ENCODE peak calls at places on chromosomes 5 and 9, in seven cellular contexts. E is activated T-helper 1 cell treated with anti-CD3 and anti-CD28 coated beads, Interleukin-2, amount 50 U/mL, for 16 hours; R is posterior cingulate gyrus; K is CD8-positive, alpha-beta T cell; V is SJSA1; Y is stimulated activated CD4-positive, alpha-beta T cell treated with anti-CD3 and anti-CD28 coated beads, Interleukin-15, amount 100 ng/mL, for 24 hours; H is GM12865. O is an unnamed sample.

GRCh38 chr5:153827407-153827806 is 211.3 kb downstream of the FAM114A2 start:
- DNase-seq in V (no peak), Y (no peak), R (peak), H (no peak), K (no peak), E (no peak), O (no peak)

GRCh38 chr5:109164001-109164400 is 245.8 kb downstream of the PJA2 start:
- DNase-seq in R (no peak), V (no peak), K (no peak), E (no peak), Y (no peak), H (peak), O (no peak)

GRCh38 chr5:153559926-153560325 is 69.5 kb downstream of the GRIA1 start:
- DNase-seq in R (no peak), Y (no peak), K (no peak), E (no peak), V (peak), H (no peak), O (no peak)

GRCh38 chr5:55763736-55764420 is 26.0 kb downstream of the DDX4 start:
- DNase-seq in H (peak), R (no peak), E (no peak), Y (no peak), K (no peak), V (no peak), O (no peak)

GRCh38 chr5:177957241-177957640 is 38.8 kb downstream of the PROP1 start:
- DNase-seq in E (no peak), Y (no peak), H (no peak), V (no peak), R (no peak), K (no peak), O (no peak)

GRCh38 chr5:67855523-67855922 is 360.0 kb upstream of the PIK3R1 start:
- DNase-seq in E (no peak), V (no peak), K (no peak), Y (no peak), R (no peak), H (peak), O (no peak)

GRCh38 chr5:168433982-168434381 is 52.3 kb upstream of the RARS1 start:
- DNase-seq in R (peak), K (no peak), V (no peak), Y (no peak), H (no peak), E (no peak), O (peak)

GRCh38 chr5:95759005-95759404 is 27.9 kb downstream of the RHOBTB3 start:
- DNase-seq in V (no peak), R (no peak), E (no peak), H (no peak), K (no peak), Y (no peak), O (no peak)

GRCh38 chr9:120913673-120914266 is 12.8 kb downstream of the TRAF1 start:
- DNase-seq in V (no peak), K (no peak), Y (peak), H (no peak), R (no peak), E (no peak), O (no peak)

GRCh38 chr5:150764530-150764929 is 5.7 kb upstream of the DCTN4 start:
- DNase-seq in H (no peak), Y (no peak), R (no peak), E (no peak), K (no peak), V (no peak), O (no peak)

GRCh38 chr5:179696605-179697004 is 2.2 kb upstream of the CANX start:
- DNase-seq in K (no peak), V (no peak), H (peak), E (no peak), Y (no peak), R (no peak), O (no peak)

GRCh38 chr9:121984726-121985402 is 108.2 kb downstream of the TTLL11 start:
- DNase-seq in E (no peak), V (no peak), H (no peak), K (no peak), Y (no peak), R (no peak), O (no peak)

GRCh38 chr9:112784020-112784788 is 33.6 kb downstream of the SNX30 start:
- DNase-seq in E (no peak), Y (no peak), R (no peak), H (no peak), V (no peak), K (no peak), O (no peak)

GRCh38 chr9:96660693-96661248 is 5.7 kb upstream of the PRXL2C start:
- DNase-seq in K (no peak), H (peak), R (no peak), E (no peak), V (no peak), Y (no peak), O (no peak)

GRCh38 chr5:126988021-126988569 is 42.3 kb downstream of the MARCHF3 start:
- DNase-seq in H (peak), R (no peak), E (no peak), Y (peak), V (no peak), K (no peak), O (no peak)

GRCh38 chr5:26482817-26483375 is 555.5 kb downstream of the CDH9 start:
- DNase-seq in K (no peak), R (peak), Y (no peak), E (no peak), H (peak), V (no peak), O (peak)

GRCh38 chr9:126806336-126806735 is 1.5 kb downstream of the ZBTB43 start:
- DNase-seq in K (no peak), Y (no peak), V (no peak), E (no peak), H (no peak), R (no peak), O (no peak)

GRCh38 chr5:168765220-168766037 is 186.3 kb upstream of the PANK3 start:
- DNase-seq in V (peak), H (no peak), K (no peak), E (no peak), Y (no peak), R (no peak), O (no peak)

GRCh38 chr5:149024477-149024876 is 38.4 kb downstream of the SH3TC2 start:
- DNase-seq in Y (no peak), E (no peak), H (no peak), K (no peak), R (no peak), V (no peak), O (no peak)

GRCh38 chr9:16970321-16970720 is 99.9 kb upstream of the BNC2 start:
- DNase-seq in Y (no peak), R (no peak), V (no peak), E (no peak), H (no peak), K (no peak), O (no peak)

GRCh38 chr9:7762600-7762999 is 37.0 kb downstream of the DMAC1 start:
- DNase-seq in K (no peak), Y (no peak), R (no peak), E (no peak), V (no peak), H (no peak), O (no peak)

GRCh38 chr5:169768416-169768815 is 131.3 kb downstream of the DOCK2 start:
- DNase-seq in K (no peak), H (no peak), R (no peak), Y (no peak), E (no peak), V (no peak), O (no peak)

GRCh38 chr9:15961217-15961616 is 408.4 kb downstream of the CCDC171 start:
- DNase-seq in K (no peak), V (no peak), E (no peak), H (no peak), Y (no peak), R (no peak), O (no peak)

GRCh38 chr5:142296914-142297417 is 27.9 kb downstream of the SPRY4 start:
- DNase-seq in Y (no peak), V (peak), R (no peak), K (no peak), H (no peak), E (no peak), O (no peak)

GRCh38 chr9:13386935-13387667 is 107.6 kb upstream of the MPDZ start:
- DNase-seq in V (no peak), Y (no peak), R (no peak), K (no peak), H (no peak), E (no peak), O (no peak)

GRCh38 chr5:148458036-148458888 is 74.5 kb downstream of the FBXO38 start:
- DNase-seq in V (no peak), H (no peak), K (no peak), R (no peak), E (no peak), Y (no peak), O (no peak)

GRCh38 chr5:14250094-14250777 is 107.1 kb downstream of the TRIO start:
- DNase-seq in H (no peak), K (no peak), V (peak), Y (no peak), E (no peak), R (peak), O (peak)

GRCh38 chr5:95961617-95962474 is at the start of gene ELL2:
- DNase-seq in H (peak), R (peak), E (peak), K (peak), Y (peak), V (peak), O (peak)

GRCh38 chr5:68239485-68239884 is 23.9 kb downstream of the PIK3R1 start:
- DNase-seq in V (peak), R (no peak), Y (peak), H (peak), K (peak), E (peak), O (peak)

GRCh38 chr9:94623253-94623652 is 16.1 kb downstream of the FBP1 start:
- DNase-seq in Y (peak), K (no peak), V (peak), H (peak), R (no peak), E (no peak), O (peak)

GRCh38 chr9:16515879-16516289 is 354.6 kb downstream of the BNC2 start:
- DNase-seq in H (no peak), K (no peak), E (no peak), Y (no peak), V (peak), R (no peak), O (peak)

GRCh38 chr5:110463116-110463515 is 263.4 kb downstream of the TMEM232 start:
- DNase-seq in E (no peak), R (no peak), K (no peak), H (no peak), Y (no peak), V (no peak), O (no peak)

GRCh38 chr9:77864096-77864889 is 167.3 kb downstream of the GNAQ start:
- DNase-seq in H (peak), E (no peak), R (no peak), K (no peak), Y (no peak), V (no peak), O (no peak)

GRCh38 chr5:12460493-12461261 is 556.4 kb upstream of the CTNND2 start:
- DNase-seq in R (no peak), Y (no peak), K (no peak), H (no peak), E (no peak), V (no peak), O (no peak)

GRCh38 chr9:97986466-97986865 is 3.3 kb downstream of the ANP32B start:
- DNase-seq in R (no peak), V (no peak), K (no peak), Y (no peak), E (no peak), H (peak), O (no peak)

GRCh38 chr5:167664222-167664804 is 627.1 kb upstream of the WWC1 start:
- DNase-seq in R (no peak), K (no peak), H (no peak), E (no peak), Y (no peak), V (no peak), O (no peak)

GRCh38 chr5:19002111-19002510 is 985.9 kb downstream of the CDH18 start:
- DNase-seq in K (no peak), Y (no peak), E (no peak), V (no peak), H (no peak), R (no peak), O (no peak)

GRCh38 chr9:70044450-70045307 is 1.0 kb downstream of the MAMDC2 start:
- DNase-seq in E (no peak), Y (peak), H (no peak), V (no peak), R (no peak), K (no peak), O (no peak)

GRCh38 chr9:98993570-98993945 is 49.9 kb downstream of the COL15A1 start:
- DNase-seq in E (no peak), R (no peak), K (no peak), V (peak), H (peak), Y (peak), O (no peak)